ENCODE peak calls at places on chromosomes 13 and 19, in six cellular contexts. C, T, R, W, S and E are unnamed samples.

GRCh38 chr13:21638319-21639282 is 32.3 kb upstream of the FGF9 start:
- DNase-seq in R (no peak), W (peak; percentile 28), C (peak; percentile 15), S (peak; percentile 34), T (no peak), E (peak; percentile 55)

GRCh38 chr19:2195361-2195760 is 31.6 kb downstream of the DOT1L start:
- DNase-seq in C (no peak), W (no peak), R (no peak), S (no peak), T (no peak), E (no peak)

GRCh38 chr13:52738719-52739467 is 727 bp downstream of the CNMD start:
- DNase-seq in W (peak; percentile 15), T (no peak), R (no peak), C (no peak), S (peak; percentile 22), E (no peak)

GRCh38 chr19:3768015-3768747 is 3.8 kb downstream of the RAX2 start:
- DNase-seq in W (no peak), S (no peak), C (no peak), R (no peak), T (no peak), E (no peak)

GRCh38 chr19:31346660-31347059 is 2.6 kb downstream of the TSHZ3 start:
- DNase-seq in S (no peak), T (no peak), W (no peak), C (no peak), R (no peak), E (no peak)

GRCh38 chr19:5172859-5173577 is 167.6 kb downstream of the PTPRS start:
- DNase-seq in T (no peak), W (peak; percentile 76), R (no peak), S (peak; percentile 64), C (peak; percentile 89), E (peak; percentile 27)

GRCh38 chr13:26379831-26380230 is 125.9 kb downstream of the CDK8 start:
- DNase-seq in W (no peak), S (no peak), C (no peak), T (no peak), R (no peak), E (no peak)

GRCh38 chr19:3759482-3760254 is 1.8 kb downstream of the APBA3 start:
- DNase-seq in S (no peak), R (no peak), C (no peak), T (no peak), W (no peak), E (no peak)

GRCh38 chr13:45527699-45528462 is 63.1 kb downstream of the COG3 start:
- DNase-seq in T (no peak), W (no peak), S (no peak), R (peak; percentile 77), C (no peak), E (no peak)

GRCh38 chr13:30481241-30481760 is 15.6 kb upstream of the HMGB1 start:
- DNase-seq in W (no peak), C (no peak), R (no peak), S (no peak), T (no peak), E (no peak)
- TF ChIP-seq MYC in W (no peak), C (no peak), R (no peak), S (no peak), T (no peak), E (no peak)

GRCh38 chr19:35457173-35457572 is 9.1 kb downstream of the FFAR2 start:
- DNase-seq in T (peak; percentile 68), R (no peak), S (no peak), C (no peak), W (no peak), E (no peak)

GRCh38 chr19:35451278-35452096 is 3.4 kb downstream of the FFAR2 start:
- DNase-seq in T (peak; percentile 86), C (no peak), R (no peak), W (no peak), S (no peak), E (no peak)

GRCh38 chr19:35458192-35458591 is 10.1 kb downstream of the FFAR2 start:
- DNase-seq in R (no peak), W (no peak), T (no peak), S (no peak), C (no peak), E (no peak)

GRCh38 chr19:35455616-35456201 is 7.7 kb downstream of the FFAR2 start:
- DNase-seq in W (no peak), S (no peak), T (no peak), R (peak; percentile 21), C (no peak), E (no peak)

GRCh38 chr19:35454663-35455062 is 6.6 kb downstream of the FFAR2 start:
- DNase-seq in S (no peak), W (no peak), C (no peak), R (no peak), T (no peak), E (no peak)
- TF ChIP-seq MYC in S (no peak), W (no peak), C (no peak), R (no peak), T (no peak), E (no peak)

DNA sequence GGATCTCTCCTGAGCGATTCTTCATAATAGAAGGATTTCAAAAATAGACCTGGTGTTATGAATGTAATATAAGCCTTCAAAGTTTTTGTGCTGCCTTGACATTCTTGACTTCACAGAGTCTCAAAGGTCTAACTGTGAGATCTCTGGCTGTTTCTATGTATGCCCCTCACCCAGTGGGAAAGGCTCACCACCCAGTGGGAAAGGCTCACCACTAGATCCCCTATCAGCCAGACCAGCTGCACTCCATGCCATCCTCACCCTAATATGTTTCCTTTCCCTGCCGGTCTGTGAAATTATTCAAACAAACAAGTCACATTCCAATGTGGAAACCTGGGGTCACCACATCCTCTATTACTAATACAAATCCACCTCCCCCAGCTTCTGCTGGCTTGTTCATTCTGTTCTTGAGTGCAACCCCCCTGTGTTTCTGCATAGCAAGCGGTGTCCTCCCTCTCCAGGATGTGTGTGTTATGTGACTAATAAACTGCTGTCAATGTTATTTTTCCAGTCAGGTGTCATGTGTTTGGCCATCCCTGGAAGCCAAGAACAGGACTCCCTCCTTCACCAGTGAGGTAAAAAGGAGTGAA is 13.8 kb upstream of the SLITRK1 start:
- DNase-seq in C (no peak), R (no peak), S (no peak), W (no peak), T (no peak), E (no peak)
- TF ChIP-seq MYC in C (no peak), R (no peak), S (no peak), W (no peak), T (no peak), E (no peak)

GRCh38 chr19:49133621-49134454 is 14.5 kb downstream of the PPFIA3 start:
- DNase-seq in C (peak; percentile 73), W (peak; percentile 54), S (peak; percentile 81), R (no peak), T (no peak), E (no peak)
- TF ChIP-seq MYC in C (no peak), W (no peak), S (no peak), R (no peak), T (no peak), E (no peak)

DNA sequence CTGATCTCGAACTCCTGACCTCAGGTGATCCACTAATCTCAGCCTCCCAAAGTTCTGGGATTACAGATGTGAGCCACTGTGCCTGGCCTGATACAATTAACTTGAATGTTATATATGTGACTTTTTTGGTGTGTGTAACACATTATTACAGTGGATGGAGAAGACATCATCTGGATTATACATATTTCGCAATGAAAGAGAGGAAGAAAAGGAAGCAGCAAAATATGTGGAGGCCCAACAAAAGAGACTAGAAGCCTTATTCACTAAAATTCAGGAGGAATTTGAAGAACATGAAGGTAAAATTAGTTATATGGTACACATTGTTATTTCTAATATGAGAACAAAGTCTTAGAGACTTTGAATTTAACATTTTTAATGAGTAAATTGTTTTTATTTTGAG is 55.5 kb downstream of the BRCA2 start:
- DNase-seq in W (no peak), S (no peak), T (no peak), R (no peak), C (no peak), E (no peak)
- TF ChIP-seq MYC in W (no peak), S (no peak), T (no peak), R (no peak), C (no peak), E (no peak)

DNA sequence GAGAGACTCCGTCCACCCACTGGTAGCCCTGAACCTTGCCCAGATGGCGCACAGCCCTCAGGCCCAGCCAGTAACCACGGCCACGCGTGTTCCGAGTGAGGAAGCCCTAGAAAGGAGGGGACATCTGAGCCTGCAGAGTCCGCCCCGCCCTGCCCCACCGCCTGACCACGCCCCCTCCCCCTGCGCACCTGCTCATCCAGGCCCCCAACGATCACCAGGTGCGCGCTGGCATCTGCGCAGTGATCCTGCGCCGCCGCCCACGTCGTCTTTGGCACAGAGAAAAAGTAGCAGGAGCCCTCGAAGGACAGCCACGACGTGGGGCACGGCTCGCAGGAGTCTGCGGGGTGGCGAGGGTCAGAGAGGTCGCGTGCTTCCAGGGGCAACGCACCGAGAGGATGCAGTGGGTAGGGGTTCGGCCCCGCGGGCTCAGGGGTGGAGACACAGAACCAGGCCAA is 2.1 kb downstream of the CLEC4G start:
- DNase-seq in S (no peak), R (no peak), C (no peak), T (no peak), W (no peak), E (no peak)
- TF ChIP-seq MYC in S (no peak), R (no peak), C (no peak), T (no peak), W (no peak), E (no peak)

GRCh38 chr19:369256-369655 is 24.7 kb upstream of the MIER2 start:
- DNase-seq in T (no peak), R (no peak), C (no peak), S (no peak), W (no peak), E (no peak)
- TF ChIP-seq MYC in T (no peak), R (no peak), C (no peak), S (no peak), W (no peak), E (no peak)

GRCh38 chr13:38969187-38969586 is 21.4 kb downstream of the STOML3 start:
- DNase-seq in W (no peak), T (no peak), C (no peak), S (no peak), R (no peak), E (no peak)

GRCh38 chr13:38965281-38965680 is 25.4 kb downstream of the STOML3 start:
- DNase-seq in W (no peak), T (no peak), S (no peak), R (no peak), C (no peak), E (no peak)

GRCh38 chr13:38967446-38967845 is 23.2 kb downstream of the STOML3 start:
- DNase-seq in R (no peak), S (no peak), W (no peak), C (no peak), T (no peak), E (no peak)

GRCh38 chr13:38970380-38971051 is 20.1 kb downstream of the STOML3 start:
- DNase-seq in W (no peak), T (no peak), R (no peak), C (no peak), S (no peak), E (no peak)
- TF ChIP-seq MYC in W (no peak), T (no peak), R (no peak), C (no peak), S (no peak), E (no peak)

GRCh38 chr13:100197116-100197515 is 108.2 kb downstream of the PCCA start:
- DNase-seq in C (no peak), T (no peak), S (no peak), R (no peak), W (no peak), E (no peak)

GRCh38 chr13:100196380-100196779 is 107.5 kb downstream of the PCCA start:
- DNase-seq in S (no peak), C (no peak), R (no peak), T (no peak), W (no peak), E (no peak)

GRCh38 chr13:100195568-100195967 is 106.7 kb downstream of the PCCA start:
- DNase-seq in C (no peak), W (no peak), S (no peak), T (no peak), R (no peak), E (no peak)

GRCh38 chr13:100197591-100198365 is 108.9 kb downstream of the PCCA start:
- DNase-seq in W (no peak), C (no peak), S (no peak), T (no peak), R (no peak), E (no peak)
- TF ChIP-seq MYC in W (no peak), C (no peak), S (no peak), T (no peak), R (no peak), E (no peak)